ENCODE peak calls at places on chromosomes 3 and 15, in nine cellular contexts. Z is ureter; K is DMS53; W is dermis blood vessel endothelial cell; P is progenitor cell of endocrine pancreas; H is fibroblast of lung; N is CD8-positive, alpha-beta T cell; G is Jurkat, Clone E6-1; J is amygdala. I is an unnamed sample.

GRCh38 chr3:132290833-132291232 is 26.4 kb upstream of the ACP3 start:
- DNase-seq in Z (no peak), K (no peak), W (no peak), P (no peak), H (peak; percentile 47), N (no peak), G (no peak), J (no peak), I (peak; percentile 33)

GRCh38 chr3:113495035-113495434 is 19.9 kb downstream of the SPICE1 start:
- DNase-seq in Z (peak; percentile 49), K (peak; percentile 51), W (peak; percentile 72), P (no peak), H (peak; percentile 22), N (peak; percentile 53), G (peak; percentile 50), J (no peak), I (peak; percentile 29)

GRCh38 chr15:81120069-81120468 is 14.0 kb upstream of the CFAP161 start:
- DNase-seq in Z (no peak), K (peak; percentile 3), W (no peak), P (no peak), H (no peak), N (no peak), G (no peak), J (no peak), I (no peak)

GRCh38 chr3:71581981-71582611 is 1.4 kb downstream of the FOXP1 start:
- DNase-seq in Z (peak; percentile 67), K (peak; percentile 53), W (peak; percentile 59), P (peak; percentile 54), H (peak; percentile 78), N (peak; percentile 56), G (no peak), J (no peak), I (peak; percentile 46)

GRCh38 chr3:110583373-110583935 is 488.2 kb upstream of the NECTIN3 start:
- DNase-seq in Z (no peak), K (no peak), W (no peak), P (no peak), H (peak; percentile 23), N (no peak), G (no peak), J (no peak), I (no peak)

GRCh38 chr3:169082634-169083033 is 580.9 kb downstream of the MECOM start:
- DNase-seq in Z (no peak), K (no peak), W (no peak), P (no peak), H (no peak), N (no peak), G (no peak), J (no peak), I (no peak)

GRCh38 chr3:10322355-10322715 is 1.4 kb upstream of the SEC13 start:
- DNase-seq in Z (no peak), K (peak; percentile 6), W (peak; percentile 34), P (no peak), H (no peak), N (no peak), G (no peak), J (no peak), I (no peak)

GRCh38 chr3:14358426-14359211 is 43.8 kb upstream of the SLC6A6 start:
- DNase-seq in Z (peak; percentile 70), K (no peak), W (no peak), P (no peak), H (peak; percentile 71), N (no peak), G (no peak), J (no peak), I (peak; percentile 81)